ENCODE peak calls at places on chromosomes 13 and 19, in four cellular contexts. One of them, this sample, is unnamed.

GRCh38 chr19:29267701-29268100 is 54.8 kb upstream of the UQCRFS1 start:
- DNase-seq in NCI-H1436: no peak
- DNase-seq in MG63: no peak
- DNase-seq in stimulated activated naive CD4-positive, alpha-beta T cell treated with Interleukin-2 at 50 U/mL for 16 hours: no peak
- DNase-seq in this sample: no peak

GRCh38 chr13:45482571-45483173 is 17.9 kb downstream of the COG3 start:
- DNase-seq in MG63: peak; percentile 24
- DNase-seq in NCI-H1436: no peak
- DNase-seq in stimulated activated naive CD4-positive, alpha-beta T cell treated with Interleukin-2 at 50 U/mL for 16 hours: no peak
- DNase-seq in this sample: no peak

GRCh38 chr13:113589961-113590339 is 5.4 kb downstream of the TFDP1 start:
- DNase-seq in NCI-H1436: no peak
- DNase-seq in MG63: no peak
- DNase-seq in stimulated activated naive CD4-positive, alpha-beta T cell treated with Interleukin-2 at 50 U/mL for 16 hours: no peak
- DNase-seq in this sample: no peak

GRCh38 chr19:38799104-38799503 is 10.1 kb downstream of the LGALS7B start:
- DNase-seq in MG63: peak; percentile 45
- DNase-seq in stimulated activated naive CD4-positive, alpha-beta T cell treated with Interleukin-2 at 50 U/mL for 16 hours: no peak
- DNase-seq in NCI-H1436: no peak
- DNase-seq in this sample: no peak

GRCh38 chr19:28554321-28555091 is 658.4 kb downstream of the UQCRFS1 start:
- DNase-seq in MG63: no peak
- DNase-seq in NCI-H1436: no peak
- DNase-seq in stimulated activated naive CD4-positive, alpha-beta T cell treated with Interleukin-2 at 50 U/mL for 16 hours: no peak
- DNase-seq in this sample: no peak

GRCh38 chr19:17938092-17938845 is 5.5 kb downstream of the CCDC124 start:
- DNase-seq in NCI-H1436: peak; percentile 52
- DNase-seq in stimulated activated naive CD4-positive, alpha-beta T cell treated with Interleukin-2 at 50 U/mL for 16 hours: peak; percentile 77
- DNase-seq in MG63: peak; percentile 88
- DNase-seq in this sample: peak; percentile 73

GRCh38 chr13:46739447-46740125 is 57.4 kb downstream of the ESD start:
- DNase-seq in NCI-H1436: no peak
- DNase-seq in stimulated activated naive CD4-positive, alpha-beta T cell treated with Interleukin-2 at 50 U/mL for 16 hours: no peak
- DNase-seq in MG63: no peak
- DNase-seq in this sample: no peak

GRCh38 chr19:36605101-36605838 is at the start of gene ZNF382:
- DNase-seq in NCI-H1436: peak; percentile 60
- DNase-seq in stimulated activated naive CD4-positive, alpha-beta T cell treated with Interleukin-2 at 50 U/mL for 16 hours: peak; percentile 88
- DNase-seq in MG63: peak; percentile 84
- DNase-seq in this sample: peak; percentile 84

GRCh38 chr19:32828139-32828538 is 41.4 kb downstream of the SLC7A9 start:
- DNase-seq in stimulated activated naive CD4-positive, alpha-beta T cell treated with Interleukin-2 at 50 U/mL for 16 hours: no peak
- DNase-seq in NCI-H1436: no peak
- DNase-seq in MG63: no peak
- DNase-seq in this sample: no peak

GRCh38 chr19:4867534-4868285 is at the start of gene PLIN3:
- DNase-seq in NCI-H1436: peak; percentile 26
- DNase-seq in stimulated activated naive CD4-positive, alpha-beta T cell treated with Interleukin-2 at 50 U/mL for 16 hours: peak; percentile 89
- DNase-seq in MG63: peak; percentile 95
- DNase-seq in this sample: peak; percentile 86

GRCh38 chr13:47215741-47216140 is 318.9 kb upstream of the HTR2A start:
- DNase-seq in MG63: peak; percentile 73
- DNase-seq in NCI-H1436: no peak
- DNase-seq in stimulated activated naive CD4-positive, alpha-beta T cell treated with Interleukin-2 at 50 U/mL for 16 hours: no peak
- DNase-seq in this sample: no peak

GRCh38 chr19:1253514-1254080 is 5.2 kb downstream of the MIDN start:
- DNase-seq in MG63: no peak
- DNase-seq in stimulated activated naive CD4-positive, alpha-beta T cell treated with Interleukin-2 at 50 U/mL for 16 hours: no peak
- DNase-seq in NCI-H1436: no peak
- DNase-seq in this sample: no peak

GRCh38 chr13:23321534-23322241 is 111.8 kb downstream of the SACS start:
- DNase-seq in stimulated activated naive CD4-positive, alpha-beta T cell treated with Interleukin-2 at 50 U/mL for 16 hours: no peak
- DNase-seq in NCI-H1436: no peak
- DNase-seq in MG63: peak; percentile 95
- DNase-seq in this sample: no peak

GRCh38 chr19:33206261-33207039 is 12.3 kb downstream of the LRP3 start:
- DNase-seq in NCI-H1436: no peak
- DNase-seq in MG63: no peak
- DNase-seq in stimulated activated naive CD4-positive, alpha-beta T cell treated with Interleukin-2 at 50 U/mL for 16 hours: no peak
- DNase-seq in this sample: no peak

GRCh38 chr19:47408156-47408938 is 11.0 kb downstream of the MEIS3 start:
- DNase-seq in MG63: no peak
- DNase-seq in NCI-H1436: no peak
- DNase-seq in stimulated activated naive CD4-positive, alpha-beta T cell treated with Interleukin-2 at 50 U/mL for 16 hours: no peak
- DNase-seq in this sample: no peak

GRCh38 chr13:91406619-91407018 is 8.2 kb downstream of the GPC5 start:
- DNase-seq in MG63: peak; percentile 5
- DNase-seq in NCI-H1436: peak; percentile 34
- DNase-seq in stimulated activated naive CD4-positive, alpha-beta T cell treated with Interleukin-2 at 50 U/mL for 16 hours: no peak
- DNase-seq in this sample: no peak

GRCh38 chr13:31775686-31776085 is 36.4 kb downstream of the RXFP2 start:
- DNase-seq in MG63: no peak
- DNase-seq in NCI-H1436: no peak
- DNase-seq in stimulated activated naive CD4-positive, alpha-beta T cell treated with Interleukin-2 at 50 U/mL for 16 hours: no peak
- DNase-seq in this sample: no peak